ENCODE peak calls at places on chromosome 6, in nine cellular contexts. K is GM23248, M is PC-3, S is OCI-LY7, X is HCT116, W is neural progenitor cell, D is SK-N-SH, L is hepatocyte, J is GM23338. N is an unnamed sample.

GRCh38 chr6:113598786-113599185 is 258.4 kb upstream of the MARCKS start:
- DNase-seq in K (no peak), M (no peak), S (no peak), X (no peak), W (no peak), D (no peak), L (no peak), J (no peak), N (no peak)

GRCh38 chr6:5162401-5162800 is 77.3 kb downstream of the PPP1R3G start:
- DNase-seq in K (no peak), M (no peak), S (no peak), X (no peak), W (no peak), D (no peak), L (no peak), J (no peak), N (no peak)

GRCh38 chr6:34249469-34250370 is 914 bp upstream of the SMIM29 start:
- DNase-seq in K (no peak), M (no peak), S (no peak), X (no peak), W (no peak), D (no peak), L (no peak), J (no peak), N (no peak)

GRCh38 chr6:121560476-121560875 is 125.0 kb downstream of the GJA1 start:
- DNase-seq in K (no peak), M (no peak), S (no peak), X (no peak), W (no peak), D (no peak), L (no peak), J (no peak), N (no peak)

GRCh38 chr6:21438986-21439352 is 154.6 kb upstream of the SOX4 start:
- DNase-seq in K (peak; percentile 22), M (peak; percentile 49), S (no peak), X (no peak), W (no peak), D (no peak), L (no peak), J (no peak), N (peak; percentile 51)

GRCh38 chr6:137933696-137934095 is 66.6 kb downstream of the TNFAIP3 start:
- DNase-seq in K (peak; percentile 96), M (peak; percentile 70), S (no peak), X (no peak), W (no peak), D (no peak), L (no peak), J (no peak), N (no peak)

GRCh38 chr6:139778688-139779087 is 404.2 kb upstream of the CITED2 start:
- DNase-seq in K (peak; percentile 62), M (peak; percentile 26), S (no peak), X (no peak), W (peak; percentile 53), D (no peak), L (no peak), J (no peak), N (no peak)

GRCh38 chr6:90219168-90219985 is 77.3 kb downstream of the BACH2 start:
- DNase-seq in K (peak; percentile 78), M (peak; percentile 32), S (no peak), X (no peak), W (peak; percentile 43), D (peak; percentile 64), L (peak; percentile 81), J (peak; percentile 15), N (peak; percentile 10)

GRCh38 chr6:158648682-158649131 is 1.1 kb upstream of the SYTL3 start:
- DNase-seq in K (peak; percentile 98), M (peak; percentile 44), S (no peak), X (no peak), W (no peak), D (no peak), L (peak; percentile 53), J (no peak), N (no peak)

GRCh38 chr6:139549561-139550070 is 175.2 kb upstream of the CITED2 start:
- DNase-seq in K (no peak), M (peak; percentile 13), S (no peak), X (no peak), W (no peak), D (no peak), L (no peak), J (no peak), N (no peak)

DNA sequence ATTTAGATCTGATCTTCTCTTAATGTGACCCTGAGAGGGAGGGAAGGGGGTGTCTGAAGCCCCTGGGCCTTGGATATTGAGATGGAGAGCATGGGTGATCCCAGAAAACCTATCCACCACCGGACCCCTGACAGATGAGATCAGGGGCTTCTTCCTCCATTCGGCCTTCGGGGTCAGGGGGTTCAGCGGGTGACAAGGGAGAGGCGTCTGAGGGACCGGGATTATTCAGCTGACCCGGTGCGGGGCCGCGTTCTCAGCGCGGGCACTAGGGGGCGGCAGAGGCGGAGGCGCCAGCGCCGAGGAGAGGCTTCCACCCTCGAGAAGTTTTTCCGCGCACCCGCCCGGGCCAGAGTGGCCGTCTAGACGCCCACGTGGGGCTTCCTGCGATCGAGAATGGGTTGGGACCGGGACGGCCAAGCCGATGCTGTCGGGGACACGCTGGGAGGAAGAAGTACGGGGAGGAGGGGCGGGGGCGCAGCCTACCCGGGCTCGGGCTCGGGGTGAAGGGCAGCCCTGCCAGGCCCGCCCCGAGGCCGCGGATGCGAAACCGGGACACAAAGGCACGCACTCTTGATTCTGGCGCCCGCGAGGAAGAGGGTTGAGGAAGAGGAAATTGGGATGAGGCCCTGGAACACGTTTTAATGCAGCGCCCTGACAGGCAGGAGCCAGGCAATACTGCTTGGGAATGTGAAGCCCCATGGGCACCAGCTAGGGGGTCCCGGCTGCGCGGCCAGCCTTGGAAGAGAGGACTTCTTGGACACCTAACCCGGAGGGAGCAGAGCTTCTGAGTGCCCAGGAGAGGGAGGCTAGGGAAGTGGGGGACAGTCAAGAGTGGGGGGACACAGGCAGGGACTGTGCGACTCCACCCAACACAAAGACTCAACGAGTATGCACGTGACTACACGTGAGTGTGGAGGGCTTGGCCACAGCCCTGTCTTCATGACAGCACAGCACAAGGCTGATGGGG is 30.6 kb downstream of the COL11A2 start:
- DNase-seq in K (peak; percentile 86), M (peak; percentile 75), S (peak; percentile 71), X (peak; percentile 18), W (peak; percentile 80), D (peak; percentile 93), L (peak; percentile 85), J (peak; percentile 79), N (peak; percentile 65)
- TF ChIP-seq EZH2phosphoT487 in K (no peak), M (no peak), S (no peak), X (no peak), W (no peak), D (no peak), L (no peak), J (no peak), N (no peak)

GRCh38 chr6:49097116-49097515 is 365.9 kb downstream of the MMUT start:
- DNase-seq in K (no peak), M (no peak), S (no peak), X (no peak), W (no peak), D (no peak), L (no peak), J (no peak), N (no peak)
- TF ChIP-seq EZH2phosphoT487 in K (no peak), M (no peak), S (no peak), X (no peak), W (no peak), D (no peak), L (no peak), J (no peak), N (no peak)

GRCh38 chr6:35943390-35943789 is 22.5 kb upstream of the SRPK1 start:
- DNase-seq in K (no peak), M (no peak), S (no peak), X (no peak), W (no peak), D (no peak), L (no peak), J (no peak), N (no peak)

GRCh38 chr6:35954335-35954734 is 33.4 kb upstream of the SRPK1 start:
- DNase-seq in K (no peak), M (no peak), S (no peak), X (no peak), W (no peak), D (no peak), L (no peak), J (no peak), N (no peak)

GRCh38 chr6:35945650-35946025 is 24.7 kb upstream of the SRPK1 start:
- DNase-seq in K (peak; percentile 52), M (no peak), S (no peak), X (no peak), W (no peak), D (no peak), L (no peak), J (no peak), N (no peak)

GRCh38 chr6:35948725-35949124 is 27.8 kb upstream of the SRPK1 start:
- DNase-seq in K (peak; percentile 37), M (peak; percentile 48), S (peak; percentile 31), X (peak; percentile 40), W (peak; percentile 31), D (no peak), L (no peak), J (peak; percentile 75), N (peak; percentile 11)
- TF ChIP-seq EZH2phosphoT487 in K (no peak), M (no peak), S (no peak), X (no peak), W (no peak), D (no peak), L (no peak), J (no peak), N (no peak)

GRCh38 chr6:37624606-37625574 is 72.8 kb downstream of the MDGA1 start:
- DNase-seq in K (peak; percentile 71), M (peak; percentile 67), S (no peak), X (no peak), W (no peak), D (peak; percentile 91), L (no peak), J (peak; percentile 42), N (no peak)

GRCh38 chr6:37624121-37624520 is 73.6 kb downstream of the MDGA1 start:
- DNase-seq in K (no peak), M (peak; percentile 67), S (no peak), X (no peak), W (no peak), D (no peak), L (no peak), J (no peak), N (no peak)

GRCh38 chr6:37620519-37620918 is 77.2 kb downstream of the MDGA1 start:
- DNase-seq in K (no peak), M (no peak), S (no peak), X (no peak), W (no peak), D (no peak), L (peak; percentile 63), J (no peak), N (no peak)

GRCh38 chr6:37623666-37624065 is 74.0 kb downstream of the MDGA1 start:
- DNase-seq in K (peak; percentile 60), M (no peak), S (no peak), X (no peak), W (no peak), D (no peak), L (no peak), J (no peak), N (no peak)

GRCh38 chr6:37622639-37623038 is 75.0 kb downstream of the MDGA1 start:
- DNase-seq in K (no peak), M (peak; percentile 20), S (peak; percentile 13), X (no peak), W (no peak), D (no peak), L (no peak), J (no peak), N (no peak)
- TF ChIP-seq EZH2phosphoT487 in K (no peak), M (no peak), S (no peak), X (no peak), W (no peak), D (no peak), L (no peak), J (no peak), N (no peak)

N was measured in MM.1S.